ENCODE peak calls at places on chromosomes 6 and 20, in five cellular contexts. I is A549, H is K562, W is GM12878, B is HepG2. M is an unnamed sample.

GRCh38 chr6:156269751-156270369 is 507.3 kb upstream of the ARID1B start:
- DNase-seq in H (no peak), I (no peak), B (no peak), W (no peak), M (no peak)

GRCh38 chr6:136609878-136610706 is 59.9 kb upstream of the MAP7 start:
- DNase-seq in W (no peak), B (peak), H (peak), I (peak), M (peak)

GRCh38 chr20:31722388-31723281 is at the start of gene BCL2L1:
- DNase-seq in H (peak), W (no peak), B (peak), I (peak), M (peak)

GRCh38 chr20:17610566-17611289 is 40.9 kb downstream of the DSTN start:
- DNase-seq in B (no peak), W (no peak), H (no peak), I (no peak), M (peak)

GRCh38 chr6:2630362-2630761 is 120.4 kb downstream of the MYLK4 start:
- DNase-seq in W (no peak), H (no peak), B (peak), I (peak), M (no peak)

GRCh38 chr20:58637466-58638198 is 13.5 kb upstream of the STX16 start:
- DNase-seq in H (no peak), W (no peak), I (no peak), B (no peak), M (no peak)

GRCh38 chr6:76633259-76633658 is 560.8 kb upstream of the IMPG1 start:
- DNase-seq in W (no peak), H (no peak), B (no peak), I (no peak), M (peak)

GRCh38 chr6:113182370-113183141 is 674.6 kb upstream of the MARCKS start:
- DNase-seq in H (no peak), B (peak), W (no peak), I (peak), M (no peak)

GRCh38 chr20:8837396-8837795 is 231.5 kb upstream of the PLCB4 start:
- DNase-seq in W (no peak), I (no peak), H (no peak), B (peak), M (no peak)

GRCh38 chr6:7535498-7535897 is 6.0 kb upstream of the DSP start:
- DNase-seq in H (no peak), B (no peak), I (no peak), W (no peak), M (no peak)

GRCh38 chr6:36984581-36985383 is 1.2 kb downstream of the MTCH1 start:
- DNase-seq in I (no peak), W (no peak), H (peak), B (no peak), M (peak)

GRCh38 chr6:44539701-44540100 is 152.2 kb downstream of the CDC5L start:
- DNase-seq in I (no peak), W (no peak), H (no peak), B (no peak), M (no peak)

GRCh38 chr6:16157909-16158308 is 29.0 kb downstream of the MYLIP start:
- DNase-seq in B (no peak), I (no peak), W (no peak), H (peak), M (no peak)

GRCh38 chr6:132114201-132114860 is 163.2 kb upstream of the CCN2 start:
- DNase-seq in H (no peak), I (no peak), B (no peak), W (no peak), M (no peak)

GRCh38 chr20:37275125-37275524 is 13.5 kb upstream of the GHRH start:
- DNase-seq in W (no peak), I (no peak), B (peak), H (no peak), M (no peak)

GRCh38 chr20:50146732-50147662 is 6.5 kb downstream of the PEDS1 start:
- DNase-seq in H (peak), I (no peak), B (no peak), W (peak), M (peak)

GRCh38 chr6:161439093-161439492 is 165.2 kb upstream of the AGPAT4 start:
- DNase-seq in I (peak), B (no peak), H (peak), W (no peak), M (no peak)

GRCh38 chr6:108896111-108896661 is 48.0 kb downstream of the ARMC2 start:
- DNase-seq in W (no peak), I (no peak), B (no peak), H (no peak), M (no peak)

GRCh38 chr20:5621305-5621704 is 128.9 kb upstream of the SHLD1 start:
- DNase-seq in W (no peak), H (no peak), I (no peak), B (no peak), M (no peak)

DNA sequence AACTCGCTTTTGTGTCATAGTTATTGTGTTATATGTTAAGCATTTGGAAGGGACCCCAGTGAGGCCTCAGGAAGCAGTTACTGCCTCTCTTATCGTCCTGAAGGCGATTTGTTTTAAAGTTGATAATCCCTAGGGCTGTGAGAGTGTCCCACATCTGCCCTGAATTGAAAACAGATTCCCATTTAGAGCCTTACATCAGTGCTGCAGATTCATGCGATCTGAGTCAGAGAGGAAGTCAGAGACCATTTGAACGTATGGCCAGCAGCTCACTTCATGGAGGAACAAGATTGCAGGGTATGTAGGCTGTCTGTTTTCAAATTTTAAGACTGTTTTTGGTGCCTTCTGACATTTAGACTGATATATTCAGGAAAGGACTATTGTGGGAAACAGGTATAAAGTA is 70.6 kb upstream of the SASH1 start:
- DNase-seq in B (no peak), I (no peak), H (no peak), W (no peak), M (no peak)
- TF ChIP-seq JUNB in B (no peak), I (no peak), H (no peak), W (no peak), M (no peak)

GRCh38 chr6:116258520-116258919 is 4.6 kb upstream of the TSPYL4 start:
- DNase-seq in B (no peak), H (no peak), W (no peak), I (no peak), M (no peak)
- H3K4me2 ChIP-seq in B (no peak), H (no peak), W (no peak), I (no peak), M (no peak)

GRCh38 chr20:21125072-21125848 is 622 bp upstream of the KIZ start:
- DNase-seq in I (peak), H (no peak), W (no peak), B (peak), M (peak)
- TF ChIP-seq JUNB in I (no peak), H (no peak), W (no peak), B (no peak), M (no peak)

GRCh38 chr20:36082516-36082915 is 72.0 kb upstream of the EPB41L1 start:
- DNase-seq in I (no peak), H (no peak), W (no peak), B (no peak), M (no peak)

GRCh38 chr20:36086767-36087166 is 67.8 kb upstream of the EPB41L1 start:
- DNase-seq in H (peak), I (peak), W (no peak), B (no peak), M (no peak)

GRCh38 chr20:36084356-36084755 is 70.2 kb upstream of the EPB41L1 start:
- DNase-seq in W (no peak), B (no peak), I (no peak), H (no peak), M (no peak)

GRCh38 chr20:36085686-36086267 is 68.8 kb upstream of the EPB41L1 start:
- DNase-seq in W (no peak), B (peak), H (peak), I (peak), M (no peak)

GRCh38 chr20:36084897-36085617 is 69.5 kb upstream of the EPB41L1 start:
- DNase-seq in H (peak), B (peak), W (no peak), I (peak), M (no peak)
- H3K4me2 ChIP-seq in H (peak), B (peak), W (no peak), I (peak), M (no peak)

DNA sequence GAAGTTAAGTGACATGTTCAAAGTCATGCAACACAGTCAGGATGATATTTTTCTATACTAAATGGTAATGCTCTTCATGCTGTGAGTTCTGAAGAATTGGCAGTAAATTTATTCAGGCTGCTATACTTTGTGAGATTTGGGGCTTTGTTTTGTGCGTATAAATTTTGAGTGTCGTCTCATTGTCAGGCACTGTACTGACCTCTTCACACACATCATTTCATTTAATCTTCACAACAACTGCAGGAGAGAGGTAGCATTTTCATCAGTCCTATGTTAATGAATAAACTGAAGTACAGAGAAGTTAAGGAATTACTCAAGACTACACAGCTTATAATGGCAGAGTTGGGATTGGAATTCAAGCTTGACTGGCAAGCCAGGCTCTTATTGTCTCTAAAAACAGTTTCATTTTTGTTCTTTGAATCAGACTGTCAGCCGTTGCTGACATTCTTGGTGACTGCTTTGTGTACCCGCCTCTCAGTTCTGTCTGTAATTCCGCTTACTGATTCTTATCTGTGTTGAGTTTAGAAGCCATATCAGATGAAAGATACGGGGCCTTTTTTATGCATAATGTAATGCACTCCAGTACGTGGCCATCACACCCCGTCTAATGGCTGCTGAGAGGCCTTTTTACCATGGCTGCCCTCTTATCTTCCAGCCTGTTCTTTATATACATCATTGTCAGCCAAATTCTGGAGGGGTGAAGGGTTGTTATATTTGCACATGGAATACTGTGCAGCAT is 274.9 kb downstream of the UTRN start:
- DNase-seq in B (peak), W (no peak), H (no peak), I (no peak), M (no peak)
- TF ChIP-seq JUNB in B (no peak), W (no peak), H (no peak), I (no peak), M (no peak)